ENCODE peak calls at places on chromosomes 13 and 19, in four cellular contexts. H, J, U and S are unnamed samples.

GRCh38 chr19:52917531-52917930 is 5.7 kb downstream of the ZNF888 start:
- DNase-seq in H (no peak), J (no peak), U (no peak), S (no peak)

GRCh38 chr19:858868-859843 is at the start of gene CFD:
- DNase-seq in H (no peak), J (no peak), U (no peak), S (peak)

GRCh38 chr13:101942038-101942437 is 459.8 kb downstream of the FGF14 start:
- DNase-seq in H (peak), J (no peak), U (no peak), S (no peak)

GRCh38 chr13:26899153-26899552 is 138.6 kb upstream of the GPR12 start:
- DNase-seq in H (no peak), J (no peak), U (no peak), S (no peak)

GRCh38 chr13:95874286-95874685 is 178.9 kb downstream of the UGGT2 start:
- DNase-seq in H (no peak), J (no peak), U (no peak), S (no peak)

GRCh38 chr19:14554382-14554812 is 17.5 kb downstream of the NDUFB7 start:
- DNase-seq in H (peak), J (no peak), U (no peak), S (no peak)

GRCh38 chr19:52187407-52187806 is 2.4 kb upstream of the PPP2R1A start:
- DNase-seq in H (no peak), J (no peak), U (no peak), S (no peak)

GRCh38 chr19:52188822-52189744 is 769 bp upstream of the PPP2R1A start:
- DNase-seq in H (peak), J (no peak), U (peak), S (no peak)

GRCh38 chr13:36332986-36333385 is 13.2 kb downstream of the SPART start:
- DNase-seq in H (no peak), J (no peak), U (no peak), S (no peak)